ENCODE peak calls at places on chromosomes 12 and 14, in five cellular contexts. One of them, this sample, is unnamed.

GRCh38 chr12:11793896-11794295 is 144.4 kb downstream of the ETV6 start:
- DNase-seq in SK-MEL-5: no peak
- DNase-seq in EH: peak
- DNase-seq in cerebellar nuclear complex: no peak
- DNase-seq in stimulated activated CD4-positive, alpha-beta T cell treated with anti-CD3 and anti-CD28 coated beads, Interleukin-15, amount 100 ng/mL, for 24 hours: no peak
- DNase-seq in this sample: no peak

GRCh38 chr12:102421801-102422583 is 58.4 kb downstream of the IGF1 start:
- DNase-seq in EH: peak
- DNase-seq in stimulated activated CD4-positive, alpha-beta T cell treated with anti-CD3 and anti-CD28 coated beads, Interleukin-15, amount 100 ng/mL, for 24 hours: no peak
- DNase-seq in cerebellar nuclear complex: no peak
- DNase-seq in SK-MEL-5: no peak
- DNase-seq in this sample: no peak

GRCh38 chr12:130830246-130830551 is 8.9 kb downstream of the STX2 start:
- DNase-seq in cerebellar nuclear complex: no peak
- DNase-seq in stimulated activated CD4-positive, alpha-beta T cell treated with anti-CD3 and anti-CD28 coated beads, Interleukin-15, amount 100 ng/mL, for 24 hours: no peak
- DNase-seq in SK-MEL-5: no peak
- DNase-seq in EH: no peak
- DNase-seq in this sample: no peak

GRCh38 chr12:115491851-115492250 is 785.6 kb downstream of the MED13L start:
- DNase-seq in SK-MEL-5: no peak
- DNase-seq in EH: no peak
- DNase-seq in cerebellar nuclear complex: no peak
- DNase-seq in stimulated activated CD4-positive, alpha-beta T cell treated with anti-CD3 and anti-CD28 coated beads, Interleukin-15, amount 100 ng/mL, for 24 hours: no peak
- DNase-seq in this sample: no peak

GRCh38 chr14:54664961-54665360 is 98.0 kb downstream of the SAMD4A start:
- DNase-seq in EH: peak
- DNase-seq in stimulated activated CD4-positive, alpha-beta T cell treated with anti-CD3 and anti-CD28 coated beads, Interleukin-15, amount 100 ng/mL, for 24 hours: no peak
- DNase-seq in cerebellar nuclear complex: no peak
- DNase-seq in SK-MEL-5: no peak
- DNase-seq in this sample: no peak

GRCh38 chr12:13178568-13179158 is 17.9 kb upstream of the EMP1 start:
- DNase-seq in cerebellar nuclear complex: no peak
- DNase-seq in EH: peak
- DNase-seq in SK-MEL-5: no peak
- DNase-seq in stimulated activated CD4-positive, alpha-beta T cell treated with anti-CD3 and anti-CD28 coated beads, Interleukin-15, amount 100 ng/mL, for 24 hours: no peak
- DNase-seq in this sample: no peak

GRCh38 chr14:106803379-106803778 is 1277.0 kb downstream of the TMEM121 start:
- DNase-seq in SK-MEL-5: no peak
- DNase-seq in EH: no peak
- DNase-seq in stimulated activated CD4-positive, alpha-beta T cell treated with anti-CD3 and anti-CD28 coated beads, Interleukin-15, amount 100 ng/mL, for 24 hours: no peak
- DNase-seq in cerebellar nuclear complex: no peak
- DNase-seq in this sample: no peak

GRCh38 chr14:20400589-20400964 is 12.7 kb downstream of the TEP1 start:
- DNase-seq in SK-MEL-5: no peak
- DNase-seq in cerebellar nuclear complex: no peak
- DNase-seq in stimulated activated CD4-positive, alpha-beta T cell treated with anti-CD3 and anti-CD28 coated beads, Interleukin-15, amount 100 ng/mL, for 24 hours: no peak
- DNase-seq in EH: no peak
- DNase-seq in this sample: no peak

GRCh38 chr12:89939468-89940215 is 231.0 kb upstream of the ATP2B1 start:
- DNase-seq in SK-MEL-5: no peak
- DNase-seq in cerebellar nuclear complex: no peak
- DNase-seq in stimulated activated CD4-positive, alpha-beta T cell treated with anti-CD3 and anti-CD28 coated beads, Interleukin-15, amount 100 ng/mL, for 24 hours: no peak
- DNase-seq in EH: peak
- DNase-seq in this sample: no peak

GRCh38 chr14:31954991-31955390 is 122.1 kb upstream of the ARHGAP5 start:
- DNase-seq in SK-MEL-5: no peak
- DNase-seq in EH: no peak
- DNase-seq in cerebellar nuclear complex: no peak
- DNase-seq in stimulated activated CD4-positive, alpha-beta T cell treated with anti-CD3 and anti-CD28 coated beads, Interleukin-15, amount 100 ng/mL, for 24 hours: peak
- DNase-seq in this sample: no peak

GRCh38 chr14:67623114-67623513 is 3.4 kb downstream of the ARG2 start:
- DNase-seq in cerebellar nuclear complex: no peak
- DNase-seq in SK-MEL-5: no peak
- DNase-seq in stimulated activated CD4-positive, alpha-beta T cell treated with anti-CD3 and anti-CD28 coated beads, Interleukin-15, amount 100 ng/mL, for 24 hours: no peak
- DNase-seq in EH: no peak
- DNase-seq in this sample: no peak

This sample was measured in AG09319.